ENCODE peak calls at places on chromosomes 5 and 9, in seven cellular contexts. L, T, Q, R, E, F and C are unnamed samples.

GRCh38 chr5:60352992-60353391 is 347.0 kb downstream of the DEPDC1B start:
- DNase-seq in Q (no peak), L (no peak), T (no peak), R (no peak), E (no peak), F (no peak), C (no peak)

GRCh38 chr5:88729476-88730182 is 153.4 kb downstream of the MEF2C start:
- DNase-seq in R (peak; percentile 83), F (peak; percentile 4), Q (peak; percentile 35), L (peak; percentile 55), E (peak; percentile 17), T (peak; percentile 49), C (peak; percentile 51)

GRCh38 chr5:103428411-103428871 is 134.1 kb downstream of the NUDT12 start:
- DNase-seq in F (no peak), L (peak; percentile 42), Q (no peak), T (no peak), E (no peak), R (no peak), C (no peak)

GRCh38 chr5:146338774-146339714 is at the start of gene POU4F3:
- DNase-seq in R (no peak), F (no peak), L (no peak), T (no peak), E (no peak), Q (no peak), C (no peak)

GRCh38 chr5:160175438-160176218 is 53.7 kb upstream of the FABP6 start:
- DNase-seq in Q (no peak), R (no peak), T (no peak), L (peak; percentile 69), E (no peak), F (no peak), C (no peak)

GRCh38 chr5:14702238-14702839 is 37.8 kb downstream of the OTULIN start:
- DNase-seq in E (no peak), R (no peak), T (no peak), F (no peak), Q (no peak), L (no peak), C (no peak)

GRCh38 chr9:97419315-97419867 is 7.5 kb downstream of the TDRD7 start:
- DNase-seq in E (no peak), F (no peak), R (no peak), L (no peak), Q (no peak), T (no peak), C (no peak)

GRCh38 chr5:172523146-172523745 is 68.9 kb upstream of the SH3PXD2B start:
- DNase-seq in T (no peak), L (no peak), Q (no peak), F (no peak), R (no peak), E (no peak), C (no peak)

GRCh38 chr5:133108481-133108921 is 56.7 kb downstream of the HSPA4 start:
- DNase-seq in E (no peak), L (no peak), R (peak; percentile 88), Q (no peak), T (no peak), F (no peak), C (no peak)

GRCh38 chr5:54018438-54018837 is 291.9 kb downstream of the ARL15 start:
- DNase-seq in L (no peak), Q (no peak), T (no peak), F (no peak), R (no peak), E (no peak), C (no peak)

GRCh38 chr5:135990518-135991240 is 35.9 kb upstream of the LECT2 start:
- DNase-seq in E (no peak), F (no peak), Q (no peak), T (no peak), R (peak; percentile 69), L (no peak), C (no peak)

GRCh38 chr5:127313847-127314473 is 23.4 kb downstream of the MEGF10 start:
- DNase-seq in F (peak; percentile 38), R (peak; percentile 65), Q (peak; percentile 45), T (peak; percentile 69), E (peak; percentile 43), L (peak; percentile 61), C (peak; percentile 68)

GRCh38 chr5:16364906-16365305 is 100.7 kb downstream of the ZNF622 start:
- DNase-seq in E (no peak), Q (no peak), L (no peak), T (no peak), F (no peak), R (no peak), C (no peak)

GRCh38 chr5:102450313-102450990 is 48.3 kb downstream of the SLCO6A1 start:
- DNase-seq in L (no peak), R (peak; percentile 70), T (no peak), E (no peak), Q (no peak), F (no peak), C (no peak)

GRCh38 chr5:124372457-124372856 is 374.0 kb downstream of the ZNF608 start:
- DNase-seq in T (no peak), R (no peak), E (no peak), F (no peak), Q (no peak), L (no peak), C (no peak)